ENCODE peak calls at places on chromosome 16, in six cellular contexts. R is aorta; P is CD4-positive, CD25-positive, alpha-beta regulatory T cell; Z is A549; B is thoracic aorta; X is endothelial cell of umbilical vein. Y is an unnamed sample.

GRCh38 chr16:21590287-21590686 is 9.1 kb upstream of the METTL9 start:
- DNase-seq in R (no peak), P (no peak), Z (no peak), B (no peak), X (no peak), Y (peak)

GRCh38 chr16:2948807-2949704 is 15.0 kb upstream of the KREMEN2 start:
- DNase-seq in R (no peak), P (no peak), Z (no peak), B (no peak), X (no peak), Y (no peak)

GRCh38 chr16:30692381-30693074 is 6.4 kb upstream of the SRCAP start:
- DNase-seq in R (no peak), P (no peak), Z (no peak), B (no peak), X (no peak), Y (no peak)

GRCh38 chr16:20364051-20364450 is 11.5 kb upstream of the UMOD start:
- DNase-seq in R (no peak), P (no peak), Z (no peak), B (no peak), X (no peak), Y (no peak)

GRCh38 chr16:50932348-50932916 is 190.5 kb downstream of the CYLD start:
- DNase-seq in R (no peak), P (no peak), Z (no peak), B (no peak), X (no peak), Y (no peak)

GRCh38 chr16:66222756-66223155 is 143.7 kb upstream of the CDH5 start:
- DNase-seq in R (no peak), P (no peak), Z (no peak), B (no peak), X (no peak), Y (no peak)

GRCh38 chr16:84839956-84840355 is 20.2 kb downstream of the CRISPLD2 start:
- DNase-seq in R (no peak), P (no peak), Z (peak), B (no peak), X (no peak), Y (peak)

GRCh38 chr16:72042157-72042660 is 12.1 kb upstream of the HP start:
- DNase-seq in R (no peak), P (no peak), Z (no peak), B (no peak), X (peak), Y (no peak)

GRCh38 chr16:3486506-3487215 is 8.6 kb downstream of the C16orf90 start:
- DNase-seq in R (peak), P (no peak), Z (no peak), B (no peak), X (no peak), Y (no peak)

GRCh38 chr16:65120811-65121721 is 797 bp downstream of the CDH11 start:
- DNase-seq in R (peak), P (no peak), Z (peak), B (no peak), X (peak), Y (peak)

GRCh38 chr16:78695371-78695770 is 595.9 kb downstream of the WWOX start:
- DNase-seq in R (no peak), P (no peak), Z (no peak), B (no peak), X (no peak), Y (no peak)

GRCh38 chr16:56603589-56603988 is 4.8 kb upstream of the MT2A start:
- DNase-seq in R (no peak), P (peak), Z (peak), B (no peak), X (peak), Y (peak)

GRCh38 chr16:61792194-61792904 is 243.9 kb downstream of the CDH8 start:
- DNase-seq in R (no peak), P (no peak), Z (peak), B (no peak), X (no peak), Y (no peak)

GRCh38 chr16:1773703-1774455 is 945 bp upstream of the MRPS34 start:
- DNase-seq in R (no peak), P (no peak), Z (no peak), B (no peak), X (no peak), Y (peak)

GRCh38 chr16:4679854-4680636 is 13.3 kb upstream of the NUDT16L1 start:
- DNase-seq in R (peak), P (no peak), Z (no peak), B (no peak), X (no peak), Y (no peak)
- H3K27ac ChIP-seq in R (no peak), P (no peak), Z (no peak), B (no peak), X (no peak), Y (peak)

DNA sequence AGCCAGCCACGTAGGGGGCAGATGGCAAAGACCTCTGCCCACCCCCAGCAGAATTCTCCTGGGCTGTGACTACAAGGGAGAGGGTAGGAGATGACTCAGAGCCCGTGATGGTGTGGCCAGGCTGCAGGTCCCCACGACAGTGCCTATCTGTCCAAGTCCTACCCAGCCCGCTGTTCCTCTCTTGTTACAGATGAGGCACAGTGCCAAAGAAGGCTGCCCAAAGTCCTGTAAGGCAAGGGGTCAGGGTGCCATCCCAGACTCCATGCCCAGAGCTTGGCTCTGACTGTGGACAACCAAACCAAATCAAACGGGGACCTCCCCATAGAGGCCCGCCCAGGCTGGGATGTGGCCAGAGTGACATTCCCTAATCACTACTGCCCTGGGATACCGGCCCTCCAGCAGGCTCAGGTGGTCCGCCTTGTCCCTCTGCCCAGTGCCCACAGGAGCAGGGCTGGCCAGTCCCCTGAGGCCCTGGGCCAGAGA is 12.6 kb upstream of the BCAR1 start:
- DNase-seq in R (no peak), P (no peak), Z (no peak), B (no peak), X (no peak), Y (no peak)
- H3K4me3 ChIP-seq in R (peak), P (no peak), Z (peak), B (peak), X (peak), Y (no peak)

GRCh38 chr16:17224350-17224749 is 246.4 kb downstream of the XYLT1 start:
- DNase-seq in R (no peak), P (no peak), Z (no peak), B (no peak), X (no peak), Y (no peak)
- H3K27ac ChIP-seq in R (no peak), P (no peak), Z (no peak), B (peak), X (no peak), Y (peak)

GRCh38 chr16:12027558-12027957 is 51.0 kb downstream of the SNX29 start:
- DNase-seq in R (no peak), P (no peak), Z (no peak), B (no peak), X (no peak), Y (no peak)
- H3K4me3 ChIP-seq in R (no peak), P (no peak), Z (no peak), B (no peak), X (no peak), Y (no peak)

GRCh38 chr16:68790944-68791343 is 52.4 kb upstream of the TANGO6 start:
- DNase-seq in R (no peak), P (no peak), Z (no peak), B (no peak), X (no peak), Y (no peak)
- H3K27ac ChIP-seq in R (no peak), P (no peak), Z (peak), B (no peak), X (no peak), Y (no peak)

GRCh38 chr16:88686439-88687253 is at the start of gene SNAI3:
- DNase-seq in R (peak), P (peak), Z (peak), B (no peak), X (peak), Y (peak)
- H3K4me3 ChIP-seq in R (no peak), P (peak), Z (peak), B (peak), X (peak), Y (peak)

GRCh38 chr16:16154292-16154951 is 68.9 kb downstream of the ABCC6 start:
- DNase-seq in R (peak), P (no peak), Z (no peak), B (no peak), X (no peak), Y (no peak)
- H3K27ac ChIP-seq in R (no peak), P (no peak), Z (no peak), B (no peak), X (no peak), Y (no peak)